ENCODE peak calls at places on chromosomes 1 and 21, in eight cellular contexts. S is Right ventricle myocardium inferior; A is activated T-cell treated with anti-CD3 and anti-CD28 coated beads, Interleukin-2, amount 50 U/mL, for 4 hours; Z is left colon; X is gastrocnemius medialis; Y is Panc1; C is naive B cell; K is heart right ventricle. I is an unnamed sample.

GRCh38 chr1:230907472-230908205 is 39.3 kb upstream of the C1orf198 start:
- ATAC-seq in Z (no peak), Y (no peak), K (no peak), C (no peak), X (no peak), A (no peak), S (no peak), I (peak)

GRCh38 chr1:171258429-171258828 is 10.1 kb downstream of the FMO1 start:
- ATAC-seq in K (no peak), C (no peak), A (no peak), S (no peak), Y (no peak), X (no peak), Z (no peak), I (peak)

GRCh38 chr1:84425145-84425876 is 27.0 kb downstream of the DNASE2B start:
- ATAC-seq in S (no peak), A (no peak), Y (no peak), C (peak), X (no peak), Z (no peak), K (no peak), I (no peak)

GRCh38 chr1:170536924-170537551 is 5.1 kb downstream of the GORAB start:
- ATAC-seq in A (no peak), Y (no peak), S (peak), C (no peak), X (no peak), Z (no peak), K (no peak), I (no peak)

GRCh38 chr1:240474133-240474614 is 137.8 kb downstream of the GREM2 start:
- ATAC-seq in A (no peak), Y (no peak), K (no peak), Z (no peak), S (no peak), C (no peak), X (no peak), I (no peak)

GRCh38 chr21:29737188-29737587 is 202.6 kb downstream of the GRIK1 start:
- ATAC-seq in K (no peak), C (no peak), S (no peak), A (no peak), Y (no peak), X (no peak), Z (no peak), I (no peak)

GRCh38 chr1:83115785-83116184 is 883.1 kb downstream of the TTLL7 start:
- ATAC-seq in Y (no peak), Z (no peak), S (no peak), A (no peak), K (no peak), X (no peak), C (no peak), I (no peak)

GRCh38 chr1:100959502-100960060 is 63.7 kb downstream of the SLC30A7 start:
- ATAC-seq in Z (no peak), Y (no peak), S (no peak), C (no peak), X (no peak), A (peak), K (no peak), I (no peak)

GRCh38 chr1:100448371-100448770 is 89.6 kb upstream of the GPR88 start:
- ATAC-seq in C (no peak), Z (peak), X (no peak), A (no peak), K (no peak), Y (no peak), S (no peak), I (no peak)